ENCODE peak calls at places on chromosomes 12 and 14, in six cellular contexts. H, I, C, M, Q and P are unnamed samples.

GRCh38 chr14:89254201-89254919 is 162.7 kb downstream of the FOXN3 start:
- DNase-seq in H (no peak), I (no peak), C (peak; percentile 16), M (no peak), Q (no peak), P (no peak)

GRCh38 chr12:118029166-118029565 is 12.7 kb downstream of the RFC5 start:
- DNase-seq in H (no peak), I (no peak), C (no peak), M (no peak), Q (no peak), P (no peak)

GRCh38 chr12:53844989-53845836 is 93.4 kb upstream of the HOXC13 start:
- DNase-seq in H (no peak), I (peak; percentile 91), C (no peak), M (no peak), Q (no peak), P (no peak)

GRCh38 chr12:114853003-114853529 is 169.1 kb upstream of the TBX3 start:
- DNase-seq in H (no peak), I (no peak), C (peak; percentile 78), M (no peak), Q (no peak), P (no peak)

GRCh38 chr14:69475194-69475818 is 9.2 kb upstream of the PLEKHD1 start:
- DNase-seq in H (no peak), I (peak; percentile 39), C (peak; percentile 15), M (no peak), Q (no peak), P (no peak)

GRCh38 chr12:85834378-85834777 is 1.8 kb downstream of the RASSF9 start:
- DNase-seq in H (no peak), I (peak; percentile 66), C (no peak), M (no peak), Q (no peak), P (no peak)

GRCh38 chr14:36816481-36816880 is 154.8 kb downstream of the PAX9 start:
- DNase-seq in H (no peak), I (no peak), C (no peak), M (no peak), Q (no peak), P (no peak)

GRCh38 chr12:92472198-92472597 is 230.6 kb upstream of the PLEKHG7 start:
- DNase-seq in H (no peak), I (no peak), C (peak; percentile 76), M (no peak), Q (no peak), P (no peak)

GRCh38 chr12:75870878-75871277 is 160.7 kb downstream of the PHLDA1 start:
- DNase-seq in H (no peak), I (no peak), C (peak; percentile 46), M (no peak), Q (no peak), P (no peak)

GRCh38 chr12:75908961-75909699 is 122.4 kb downstream of the PHLDA1 start:
- DNase-seq in H (peak; percentile 61), I (no peak), C (peak; percentile 87), M (no peak), Q (no peak), P (peak; percentile 78)

GRCh38 chr14:33357225-33358010 is 418.7 kb downstream of the NPAS3 start:
- DNase-seq in H (no peak), I (peak; percentile 34), C (no peak), M (no peak), Q (no peak), P (no peak)

GRCh38 chr12:89571481-89572190 is 45.8 kb upstream of the POC1B start:
- DNase-seq in H (no peak), I (no peak), C (peak; percentile 69), M (no peak), Q (no peak), P (no peak)

GRCh38 chr14:49194067-49194466 is 392.1 kb downstream of the RPS29 start:
- DNase-seq in H (no peak), I (no peak), C (no peak), M (no peak), Q (no peak), P (no peak)

GRCh38 chr14:36659822-36660735 is 1.6 kb upstream of the PAX9 start:
- DNase-seq in H (no peak), I (no peak), C (no peak), M (no peak), Q (no peak), P (no peak)

GRCh38 chr14:71332476-71332875 is 425.2 kb downstream of the PCNX1 start:
- DNase-seq in H (no peak), I (no peak), C (no peak), M (no peak), Q (no peak), P (no peak)

GRCh38 chr14:68968051-68968450 is 11.1 kb downstream of the ACTN1 start:
- DNase-seq in H (no peak), I (no peak), C (no peak), M (no peak), Q (peak; percentile 74), P (no peak)

GRCh38 chr14:26794731-26795130 is 196.9 kb upstream of the NOVA1 start:
- DNase-seq in H (no peak), I (no peak), C (peak; percentile 34), M (no peak), Q (no peak), P (no peak)

GRCh38 chr12:131106542-131106941 is 152.8 kb downstream of the ADGRD1 start:
- DNase-seq in H (no peak), I (no peak), C (no peak), M (no peak), Q (no peak), P (no peak)

GRCh38 chr12:1595690-1596347 is 1.4 kb upstream of the FBXL14 start:
- DNase-seq in H (no peak), I (no peak), C (no peak), M (no peak), Q (no peak), P (no peak)

GRCh38 chr12:1593232-1594044 is 943 bp downstream of the FBXL14 start:
- DNase-seq in H (peak; percentile 90), I (peak; percentile 60), C (no peak), M (peak; percentile 48), Q (peak; percentile 47), P (peak; percentile 48)

GRCh38 chr12:1594045-1594294 is 411 bp downstream of the FBXL14 start:
- DNase-seq in H (peak; percentile 93), I (peak; percentile 60), C (no peak), M (peak; percentile 38), Q (no peak), P (peak; percentile 76)

GRCh38 chr12:1594295-1595025 is at the start of gene FBXL14:
- DNase-seq in H (peak; percentile 97), I (peak; percentile 92), C (peak; percentile 87), M (peak; percentile 77), Q (peak; percentile 90), P (peak; percentile 92)

DNA sequence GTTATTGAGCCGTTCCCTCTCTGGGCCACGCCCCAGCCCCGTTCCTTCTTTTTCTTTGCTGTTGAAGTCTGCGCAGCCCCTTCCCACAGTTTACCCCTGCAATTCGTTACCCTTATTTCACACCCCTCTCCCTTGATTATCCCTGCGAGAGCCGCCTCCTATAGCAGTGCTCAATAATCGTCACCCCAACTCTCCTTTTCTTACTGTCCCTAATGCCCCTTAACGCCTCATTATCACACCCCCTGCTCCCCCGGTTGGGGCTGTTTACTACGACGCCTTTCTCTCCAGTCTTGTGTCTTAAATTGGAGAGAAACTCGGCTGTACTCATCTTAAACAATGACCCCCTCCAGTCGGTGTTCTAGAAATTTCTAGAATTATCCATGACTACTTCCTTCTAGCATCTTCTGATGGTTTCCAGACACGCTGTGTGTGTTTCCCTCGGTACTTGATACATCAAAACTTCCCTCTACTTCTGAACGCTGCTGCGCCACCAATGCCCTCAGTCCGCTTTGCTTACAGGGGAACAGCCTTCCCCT is 713 bp upstream of the FBXL14 start:
- DNase-seq in H (no peak), I (no peak), C (peak; percentile 44), M (no peak), Q (no peak), P (no peak)
- H3K27ac ChIP-seq in H (peak overlapping the region; percentile 90), I (no peak overlapping the region), C (peak overlapping the region; percentile 86), M (peak overlapping the region; percentile 100), Q (peak overlapping the region; percentile 73), P (peak overlapping the region; percentile 99)

DNA sequence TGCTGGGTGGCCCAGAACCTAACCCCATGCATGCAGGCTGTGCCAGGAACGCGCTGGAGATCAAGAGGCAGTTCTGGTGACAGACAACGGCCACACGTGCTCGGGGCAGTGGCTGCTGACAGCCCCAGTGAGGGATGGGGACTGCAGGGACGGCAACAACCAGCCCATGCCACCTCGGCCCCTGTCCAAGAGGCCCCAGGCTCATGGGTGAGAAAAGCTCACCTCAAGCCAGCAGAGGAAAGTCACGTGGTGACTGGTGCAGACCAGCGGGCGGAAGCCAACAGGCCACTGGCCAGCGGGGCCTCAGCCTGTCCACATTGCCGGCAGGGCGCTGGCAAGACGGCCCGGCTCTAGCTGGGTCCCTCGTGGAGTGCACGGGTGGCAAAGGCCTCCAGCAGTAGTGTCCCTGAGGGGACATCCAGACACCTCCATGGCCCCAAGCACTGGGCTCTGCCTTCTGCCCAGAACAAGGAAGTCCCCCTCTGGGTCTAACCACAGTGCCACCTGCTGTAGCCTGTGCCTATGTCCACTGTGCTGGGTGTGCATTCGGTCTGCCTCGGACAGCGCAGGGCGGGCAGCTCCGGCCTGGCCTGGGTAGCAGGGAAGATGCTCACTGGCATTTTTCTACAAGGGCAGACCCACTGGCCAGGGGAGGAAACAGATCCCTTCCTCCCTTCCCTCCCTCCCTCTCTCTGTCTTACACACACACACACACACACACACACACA is 134.1 kb downstream of the NCOR2 start:
- DNase-seq in H (no peak), I (no peak), C (peak; percentile 26), M (no peak), Q (no peak), P (peak; percentile 86)
- H3K27ac ChIP-seq in H (peak overlapping the region; percentile 51), I (no peak overlapping the region), C (no peak overlapping the region), M (peak overlapping the region; percentile 24), Q (no peak overlapping the region), P (peak overlapping the region; percentile 74)

GRCh38 chr14:50260072-50260471 is 28.7 kb upstream of the SOS2 start:
- DNase-seq in H (no peak), I (peak; percentile 6), C (no peak), M (no peak), Q (no peak), P (no peak)

GRCh38 chr14:50260511-50260910 is 29.1 kb upstream of the SOS2 start:
- DNase-seq in H (no peak), I (peak; percentile 55), C (peak; percentile 72), M (no peak), Q (no peak), P (no peak)

GRCh38 chr14:50262865-50263264 is 31.5 kb upstream of the SOS2 start:
- DNase-seq in H (no peak), I (no peak), C (no peak), M (no peak), Q (no peak), P (no peak)

GRCh38 chr14:50257728-50258127 is 26.4 kb upstream of the SOS2 start:
- DNase-seq in H (no peak), I (no peak), C (no peak), M (no peak), Q (no peak), P (no peak)

GRCh38 chr14:50263321-50263720 is 31.9 kb upstream of the SOS2 start:
- DNase-seq in H (no peak), I (no peak), C (no peak), M (no peak), Q (no peak), P (no peak)
- H3K27ac ChIP-seq in H (no peak overlapping the region), I (no peak overlapping the region), C (no peak overlapping the region), M (no peak overlapping the region), Q (no peak overlapping the region), P (peak overlapping the region; percentile 22)

DNA sequence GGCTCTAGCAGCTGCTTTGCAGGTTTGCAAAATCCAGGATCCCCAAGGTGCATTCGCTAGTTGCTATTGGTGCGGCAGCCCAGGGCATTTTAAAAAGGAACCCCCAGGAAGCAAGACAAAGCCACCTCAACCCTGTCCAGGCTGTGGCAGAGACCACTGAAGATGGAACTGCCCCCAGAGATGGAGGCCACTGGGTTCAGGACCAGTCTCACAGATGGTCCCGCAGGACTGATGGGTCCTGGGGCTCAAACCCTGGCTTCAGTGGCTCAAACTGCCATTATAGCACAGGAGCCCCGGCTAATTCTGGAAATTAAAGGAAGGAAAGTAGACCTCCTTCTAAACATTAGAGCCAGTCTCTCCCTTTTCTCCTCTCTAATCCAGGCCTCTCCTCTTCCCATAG is 79.8 kb upstream of the TSPAN11 start:
- DNase-seq in H (no peak), I (no peak), C (no peak), M (no peak), Q (no peak), P (no peak)
- H3K27ac ChIP-seq in H (no peak overlapping the region), I (no peak overlapping the region), C (no peak overlapping the region), M (no peak overlapping the region), Q (no peak overlapping the region), P (no peak overlapping the region)